ENCODE peak calls at places on chromosome 21, in four cellular contexts. H is GM23338, B is bronchial epithelial cell, A is progenitor cell of endocrine pancreas. T is an unnamed sample.

GRCh38 chr21:33403128-33403785 is at the start of gene IFNGR2:
- DNase-seq in H (peak; percentile 58), B (no peak), A (peak; percentile 25), T (no peak)

GRCh38 chr21:32403201-32403701 is 9.3 kb upstream of the EVA1C start:
- DNase-seq in H (peak; percentile 92), B (peak; percentile 39), A (peak; percentile 33), T (no peak)

GRCh38 chr21:24205317-24205716 is 1402.0 kb downstream of the MRPL39 start:
- DNase-seq in H (no peak), B (no peak), A (no peak), T (no peak)

GRCh38 chr21:29719561-29719960 is 220.2 kb downstream of the GRIK1 start:
- DNase-seq in H (no peak), B (no peak), A (no peak), T (no peak)

GRCh38 chr21:45994086-45994661 is 12.6 kb downstream of the COL6A1 start:
- DNase-seq in H (no peak), B (no peak), A (no peak), T (peak; percentile 67)

GRCh38 chr21:26445440-26445839 is 127.6 kb downstream of the CYYR1 start:
- DNase-seq in H (no peak), B (no peak), A (no peak), T (no peak)

GRCh38 chr21:25855591-25855990 is 120.8 kb downstream of the GABPA start:
- DNase-seq in H (no peak), B (no peak), A (no peak), T (no peak)

GRCh38 chr21:45386728-45387371 is 18.1 kb upstream of the COL18A1 start:
- DNase-seq in H (no peak), B (peak; percentile 39), A (no peak), T (no peak)

GRCh38 chr21:43805275-43805800 is 16.0 kb downstream of the RRP1 start:
- DNase-seq in H (no peak), B (no peak), A (no peak), T (no peak)

GRCh38 chr21:41048636-41049035 is 119.3 kb upstream of the BACE2 start:
- DNase-seq in H (no peak), B (no peak), A (no peak), T (no peak)

GRCh38 chr21:41048141-41048540 is 119.8 kb upstream of the BACE2 start:
- DNase-seq in H (no peak), B (no peak), A (no peak), T (no peak)

GRCh38 chr21:41043008-41043407 is 125.0 kb upstream of the BACE2 start:
- DNase-seq in H (peak; percentile 17), B (peak; percentile 3), A (no peak), T (no peak)

GRCh38 chr21:41045534-41046268 is 122.3 kb upstream of the BACE2 start:
- DNase-seq in H (peak; percentile 50), B (peak; percentile 9), A (peak; percentile 45), T (no peak)
- TF ChIP-seq CTCF in H (peak; percentile 44), B (peak; percentile 48), A (peak; percentile 69), T (peak; percentile 73)

GRCh38 chr21:35648512-35648911 is 411.8 kb downstream of the SETD4 start:
- DNase-seq in H (no peak), B (no peak), A (no peak), T (no peak)
- TF ChIP-seq CTCF in H (peak; percentile 29), B (peak; percentile 14), A (no peak), T (no peak)

GRCh38 chr21:35780983-35781382 is 279.3 kb downstream of the SETD4 start:
- DNase-seq in H (no peak), B (no peak), A (no peak), T (no peak)

GRCh38 chr21:35779167-35779566 is 281.2 kb downstream of the SETD4 start:
- DNase-seq in H (no peak), B (no peak), A (no peak), T (no peak)

GRCh38 chr21:35779690-35780570 is 280.4 kb downstream of the SETD4 start:
- DNase-seq in H (no peak), B (peak; percentile 44), A (no peak), T (no peak)

GRCh38 chr21:35783686-35784085 is 276.6 kb downstream of the SETD4 start:
- DNase-seq in H (no peak), B (no peak), A (no peak), T (no peak)

GRCh38 chr21:35782667-35783066 is 277.7 kb downstream of the SETD4 start:
- DNase-seq in H (no peak), B (no peak), A (no peak), T (no peak)
- TF ChIP-seq CTCF in H (no peak), B (no peak), A (no peak), T (no peak)

GRCh38 chr21:15978158-15978805 is 248.5 kb downstream of the USP25 start:
- DNase-seq in H (peak; percentile 36), B (no peak), A (no peak), T (no peak)

DNA sequence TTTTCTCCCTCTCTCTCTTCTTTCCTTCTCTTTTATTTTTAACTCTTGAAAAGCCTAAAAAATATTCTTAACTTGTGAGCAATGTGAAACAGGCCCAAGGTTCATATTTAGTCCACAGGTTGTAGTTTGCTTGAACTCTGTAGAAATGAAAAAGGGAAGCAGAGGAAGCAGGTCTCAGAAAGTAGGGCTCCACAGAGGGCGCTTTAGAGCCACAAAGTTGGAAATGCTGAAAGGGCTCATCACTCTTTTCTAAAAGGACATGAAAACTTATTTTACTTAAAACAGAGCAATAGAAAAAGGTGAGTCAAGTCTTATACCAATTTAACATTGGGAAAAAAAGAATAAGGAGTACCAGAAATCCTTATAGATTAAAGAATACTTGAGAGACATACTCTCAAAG is 247.0 kb downstream of the USP25 start:
- DNase-seq in H (peak; percentile 46), B (no peak), A (no peak), T (no peak)
- TF ChIP-seq CTCF in H (peak; percentile 57), B (peak; percentile 25), A (peak; percentile 41), T (peak; percentile 46)

GRCh38 chr21:14119038-14119437 is 91.7 kb downstream of the LIPI start:
- DNase-seq in H (peak; percentile 79), B (no peak), A (no peak), T (no peak)

GRCh38 chr21:14115646-14116045 is 95.1 kb downstream of the LIPI start:
- DNase-seq in H (no peak), B (no peak), A (no peak), T (no peak)

GRCh38 chr21:14116080-14116481 is 94.7 kb downstream of the LIPI start:
- DNase-seq in H (no peak), B (no peak), A (no peak), T (no peak)

GRCh38 chr21:14121719-14122118 is 89.0 kb downstream of the LIPI start:
- DNase-seq in H (no peak), B (peak; percentile 4), A (no peak), T (no peak)

DNA sequence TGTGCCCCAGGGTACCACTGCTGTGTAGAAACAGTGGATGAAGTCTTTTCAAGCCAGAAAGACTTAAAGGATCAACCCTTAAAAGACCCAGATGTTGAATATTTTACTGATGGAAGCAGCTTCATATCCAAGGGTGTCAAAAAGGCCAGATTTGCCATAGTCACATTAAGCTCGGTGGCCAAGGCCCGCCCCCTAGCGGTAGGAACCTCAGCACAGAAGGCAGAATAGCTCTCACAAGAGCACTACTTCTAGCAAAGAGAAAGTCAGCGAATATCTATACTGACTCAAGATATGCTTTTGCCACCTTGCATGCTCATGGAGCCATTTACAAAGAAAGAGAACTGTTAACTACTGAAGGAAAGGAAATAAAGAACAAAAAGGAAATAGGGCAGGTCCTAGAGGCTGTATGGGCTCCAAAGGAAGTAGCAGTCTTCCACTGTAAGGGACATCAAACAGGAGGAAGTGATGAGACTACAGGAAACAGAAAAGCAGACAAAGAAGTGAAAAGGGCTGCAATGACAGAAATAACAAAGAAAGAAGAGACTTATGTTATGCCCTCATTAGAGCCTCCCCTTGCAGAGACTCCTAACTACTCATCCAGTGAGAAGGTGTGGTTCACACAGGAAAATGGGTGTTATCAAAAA is 90.5 kb downstream of the LIPI start:
- DNase-seq in H (peak; percentile 82), B (peak; percentile 15), A (no peak), T (no peak)
- TF ChIP-seq CTCF in H (peak; percentile 78), B (peak; percentile 64), A (peak; percentile 51), T (peak; percentile 68)

GRCh38 chr21:31201548-31201947 is 142.5 kb downstream of the TIAM1 start:
- DNase-seq in H (no peak), B (no peak), A (no peak), T (no peak)

GRCh38 chr21:31195334-31196015 is 148.6 kb downstream of the TIAM1 start:
- DNase-seq in H (no peak), B (no peak), A (no peak), T (no peak)

GRCh38 chr21:31201144-31201543 is 142.9 kb downstream of the TIAM1 start:
- DNase-seq in H (no peak), B (no peak), A (no peak), T (no peak)

GRCh38 chr21:31196724-31197123 is 147.3 kb downstream of the TIAM1 start:
- DNase-seq in H (no peak), B (no peak), A (no peak), T (no peak)

DNA sequence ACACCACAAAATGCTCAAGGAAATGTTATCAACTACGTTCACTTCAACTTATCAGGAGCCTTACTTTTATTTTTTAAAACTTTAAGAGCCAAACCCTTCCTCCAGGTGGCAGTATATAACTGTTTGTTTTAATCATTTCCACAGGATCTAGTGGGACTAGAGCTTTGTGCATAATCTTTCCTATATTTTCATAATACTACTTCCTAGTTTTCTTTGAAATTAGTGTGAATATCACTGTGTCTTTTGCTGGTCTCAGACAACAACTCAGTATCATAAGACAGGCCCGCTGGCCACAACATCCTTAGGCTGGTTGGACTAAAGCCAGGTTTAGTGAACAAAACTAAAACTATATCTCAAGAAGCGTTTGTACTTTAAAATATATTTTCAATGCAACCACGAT is 145.5 kb downstream of the TIAM1 start:
- DNase-seq in H (peak; percentile 71), B (peak; percentile 54), A (no peak), T (no peak)
- TF ChIP-seq CTCF in H (peak; percentile 54), B (peak; percentile 40), A (peak; percentile 79), T (peak; percentile 90)

GRCh38 chr21:35508389-35508888 is 459.3 kb upstream of the RUNX1 start:
- DNase-seq in H (peak; percentile 85), B (peak; percentile 47), A (no peak), T (no peak)
- TF ChIP-seq CTCF in H (peak; percentile 64), B (peak; percentile 2), A (no peak), T (no peak)

DNA sequence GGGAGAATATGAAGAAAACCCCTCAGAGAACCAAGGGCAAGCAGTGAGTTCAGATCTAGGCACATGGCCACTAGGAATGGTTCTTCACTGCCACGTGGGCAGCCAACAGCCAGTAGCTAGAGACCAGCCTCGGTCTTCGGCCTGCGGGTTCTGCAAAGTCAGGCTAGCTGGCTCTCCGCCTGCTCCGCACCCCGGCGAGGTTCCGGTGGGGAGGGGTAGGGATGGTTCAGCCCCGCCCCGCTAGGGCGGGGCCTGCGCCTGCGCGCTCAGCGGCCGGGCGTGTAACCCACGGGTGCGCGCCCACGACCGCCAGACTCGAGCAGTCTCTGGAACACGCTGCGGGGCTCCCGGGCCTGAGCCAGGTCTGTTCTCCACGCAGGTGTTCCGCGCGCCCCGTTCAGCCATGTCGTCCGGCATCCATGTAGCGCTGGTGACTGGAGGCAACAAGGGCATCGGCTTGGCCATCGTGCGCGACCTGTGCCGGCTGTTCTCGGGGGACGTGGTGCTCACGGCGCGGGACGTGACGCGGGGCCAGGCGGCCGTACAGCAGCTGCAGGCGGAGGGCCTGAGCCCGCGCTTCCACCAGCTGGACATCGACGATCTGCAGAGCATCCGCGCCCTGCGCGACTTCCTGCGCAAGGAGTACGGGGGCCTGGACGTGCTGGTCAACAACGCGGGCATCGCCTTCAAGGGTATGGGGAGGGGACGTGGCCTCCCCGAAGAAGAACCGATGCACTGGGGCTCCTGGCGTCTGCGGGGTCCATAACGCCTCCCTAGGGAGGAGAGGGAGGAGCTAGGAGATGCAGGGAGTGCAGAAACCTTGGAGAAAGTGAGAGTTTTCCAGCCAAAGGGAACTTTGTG is at the start of gene CBR1:
- DNase-seq in H (peak; percentile 90), B (peak; percentile 82), A (peak; percentile 24), T (peak; percentile 79)
- TF ChIP-seq CTCF in H (no peak), B (no peak), A (no peak), T (no peak)

GRCh38 chr21:38821248-38821647 is 15.5 kb downstream of the ETS2 start:
- DNase-seq in H (no peak), B (no peak), A (no peak), T (no peak)
- TF ChIP-seq CTCF in H (no peak), B (no peak), A (no peak), T (no peak)